ENCODE peak calls at places on chromosomes 11 and 22, in ten cellular contexts. K is stimulated activated CD4-positive, alpha-beta T cell treated with anti-CD3 and anti-CD28 coated beads, Interleukin-4, amount 100 ng/mL, for 24 hours; D is brain microvascular endothelial cell; V is stimulated activated CD8-positive, alpha-beta memory T cell treated with anti-CD3 and anti-CD28 coated beads, Interleukin-15, amount 100 ng/mL, for 1 hour; N is ELR; C is NCI-H1092 treated with DMSO at 0.1 percent for 48 hours; H is psoas muscle; Y is fibroblast of lung; J is mucosa of descending colon; L is hypothalamus. U is an unnamed sample.

GRCh38 chr11:80214413-80214812 is 773.6 kb upstream of the TENM4 start:
- DNase-seq in K (no peak), D (no peak), V (no peak), N (no peak), C (no peak), H (no peak), Y (no peak), J (no peak), L (no peak), U (no peak)

GRCh38 chr11:26905368-26905767 is 88.5 kb upstream of the FIBIN start:
- DNase-seq in K (no peak), D (peak), V (no peak), N (peak), C (no peak), H (no peak), Y (peak), J (no peak), L (no peak), U (peak)

GRCh38 chr11:71240865-71241691 is 11.3 kb downstream of the SHANK2 start:
- DNase-seq in K (no peak), D (peak), V (no peak), N (peak), C (no peak), H (no peak), Y (peak), J (no peak), L (no peak), U (peak)

GRCh38 chr22:37746366-37747089 is 49.7 kb downstream of the TRIOBP start:
- DNase-seq in K (no peak), D (no peak), V (no peak), N (peak), C (peak), H (no peak), Y (no peak), J (peak), L (no peak), U (no peak)

GRCh38 chr11:26842883-26843282 is 121.0 kb upstream of the SLC5A12 start:
- DNase-seq in K (no peak), D (no peak), V (no peak), N (no peak), C (no peak), H (no peak), Y (no peak), J (no peak), L (no peak), U (no peak)

GRCh38 chr11:23134627-23135026 is 274.4 kb upstream of the CCDC179 start:
- DNase-seq in K (no peak), D (no peak), V (no peak), N (no peak), C (no peak), H (no peak), Y (no peak), J (no peak), L (no peak), U (no peak)

GRCh38 chr22:45645526-45646414 is 25.9 kb upstream of the ATXN10 start:
- DNase-seq in K (peak), D (peak), V (peak), N (peak), C (no peak), H (peak), Y (peak), J (peak), L (peak), U (peak)

GRCh38 chr11:13030857-13031256 is 21.7 kb downstream of the RASSF10 start:
- DNase-seq in K (no peak), D (no peak), V (no peak), N (no peak), C (peak), H (peak), Y (no peak), J (peak), L (no peak), U (peak)

GRCh38 chr11:87712802-87713202 is 462.4 kb downstream of the RAB38 start:
- DNase-seq in K (no peak), D (no peak), V (no peak), N (no peak), C (no peak), H (no peak), Y (no peak), J (no peak), L (no peak), U (no peak)

GRCh38 chr11:132405728-132406127 is 1035.3 kb downstream of the NTM start:
- DNase-seq in K (no peak), D (no peak), V (no peak), N (peak), C (peak), H (no peak), Y (no peak), J (no peak), L (no peak), U (no peak)

GRCh38 chr11:2137202-2138071 is 1.8 kb downstream of the IGF2 start:
- DNase-seq in K (no peak), D (peak), V (no peak), N (peak), C (peak), H (peak), Y (peak), J (no peak), L (no peak), U (no peak)

GRCh38 chr11:125433454-125434121 is 62.5 kb downstream of the FEZ1 start:
- DNase-seq in K (no peak), D (peak), V (no peak), N (peak), C (peak), H (peak), Y (peak), J (no peak), L (peak), U (peak)

GRCh38 chr11:35487532-35488078 is 37.8 kb downstream of the PAMR1 start:
- DNase-seq in K (no peak), D (peak), V (no peak), N (peak), C (peak), H (no peak), Y (peak), J (no peak), L (no peak), U (peak)

GRCh38 chr11:64742087-64742939 is 1.6 kb downstream of the RASGRP2 start:
- DNase-seq in K (no peak), D (no peak), V (no peak), N (peak), C (no peak), H (no peak), Y (no peak), J (no peak), L (no peak), U (no peak)

GRCh38 chr22:40310081-40310770 is 36.1 kb upstream of the ADSL start:
- DNase-seq in K (no peak), D (peak), V (no peak), N (peak), C (no peak), H (no peak), Y (peak), J (no peak), L (no peak), U (no peak)

GRCh38 chr11:112167145-112167544 is at the start of gene TEX12:
- DNase-seq in K (no peak), D (no peak), V (no peak), N (no peak), C (no peak), H (no peak), Y (no peak), J (peak), L (no peak), U (no peak)

U was measured in HT1080.